ENCODE peak calls at places on chromosomes 12 and 14, in four cellular contexts. J is H1, Y is HepG2, R is SK-N-SH. E is an unnamed sample.

GRCh38 chr12:69405466-69405865 is 45.9 kb downstream of the YEATS4 start:
- DNase-seq in J (no peak), R (no peak), Y (peak; percentile 47), E (no peak)

GRCh38 chr12:109539508-109539907 is 33.8 kb downstream of the MMAB start:
- DNase-seq in R (no peak), J (no peak), Y (no peak), E (no peak)

GRCh38 chr12:12505544-12506501 is 56.8 kb downstream of the DUSP16 start:
- DNase-seq in R (peak; percentile 77), Y (peak; percentile 53), J (no peak), E (peak; percentile 94)

GRCh38 chr12:49644620-49644994 is 21.2 kb downstream of the PRPF40B start:
- DNase-seq in J (no peak), R (peak; percentile 91), Y (peak; percentile 49), E (peak; percentile 27)

GRCh38 chr14:33668066-33668465 is 282.8 kb downstream of the EGLN3 start:
- DNase-seq in J (no peak), Y (no peak), R (no peak), E (no peak)

GRCh38 chr14:50600849-50601248 is 40.9 kb downstream of the ATL1 start:
- DNase-seq in R (no peak), Y (peak; percentile 11), J (no peak), E (no peak)

GRCh38 chr14:105021656-105022275 is 883 bp upstream of the CDCA4 start:
- DNase-seq in R (peak; percentile 62), Y (peak; percentile 47), J (no peak), E (no peak)

GRCh38 chr12:46450279-46450748 is 77.7 kb upstream of the SLC38A2 start:
- DNase-seq in J (no peak), R (no peak), Y (no peak), E (no peak)

GRCh38 chr12:21602774-21603173 is 1.9 kb downstream of the GYS2 start:
- DNase-seq in Y (no peak), J (no peak), R (no peak), E (no peak)

GRCh38 chr12:124516850-124517249 is 50.6 kb downstream of the NCOR2 start:
- DNase-seq in J (no peak), R (no peak), Y (no peak), E (no peak)

GRCh38 chr14:78486081-78486480 is 315.9 kb downstream of the NRXN3 start:
- DNase-seq in J (peak; percentile 9), R (no peak), Y (no peak), E (no peak)

GRCh38 chr14:97486601-97487120 is 689.5 kb downstream of the VRK1 start:
- DNase-seq in J (no peak), Y (no peak), R (no peak), E (no peak)

GRCh38 chr14:76924363-76925151 is 98.3 kb downstream of the LRRC74A start:
- DNase-seq in Y (peak; percentile 36), J (peak; percentile 87), R (peak; percentile 85), E (no peak)

GRCh38 chr14:76446921-76447320 is 71.0 kb downstream of the ESRRB start:
- DNase-seq in R (no peak), Y (no peak), J (no peak), E (no peak)

GRCh38 chr14:39025810-39026627 is 77.0 kb downstream of the SEC23A start:
- DNase-seq in J (no peak), R (no peak), Y (peak; percentile 87), E (no peak)

GRCh38 chr12:26632746-26633145 is 200.2 kb downstream of the ITPR2 start:
- DNase-seq in R (no peak), J (no peak), Y (no peak), E (no peak)

GRCh38 chr12:97148941-97149559 is 242.0 kb downstream of the NEDD1 start:
- DNase-seq in Y (peak; percentile 56), J (peak; percentile 49), R (peak; percentile 62), E (no peak)

GRCh38 chr12:111942557-111942956 is 70.4 kb downstream of the TMEM116 start:
- DNase-seq in Y (no peak), J (no peak), R (no peak), E (no peak)

GRCh38 chr12:128754275-128754674 is 69.5 kb downstream of the SLC15A4 start:
- DNase-seq in J (no peak), Y (no peak), R (no peak), E (no peak)

GRCh38 chr14:76574416-76574815 is 186.9 kb upstream of the VASH1 start:
- DNase-seq in R (no peak), J (no peak), Y (no peak), E (no peak)

GRCh38 chr12:115023898-115024297 is 339.9 kb upstream of the TBX3 start:
- DNase-seq in R (no peak), J (no peak), Y (no peak), E (no peak)

GRCh38 chr14:85090681-85091080 is 439.3 kb upstream of the FLRT2 start:
- DNase-seq in R (no peak), Y (no peak), J (no peak), E (no peak)

GRCh38 chr14:25431211-25432076 is 381.5 kb upstream of the STXBP6 start:
- DNase-seq in Y (peak; percentile 53), R (peak; percentile 15), J (peak; percentile 15), E (no peak)

GRCh38 chr12:107032266-107032665 is 45.3 kb upstream of the MTERF2 start:
- DNase-seq in R (no peak), J (no peak), Y (no peak), E (no peak)

GRCh38 chr14:51668870-51669269 is 17.2 kb downstream of the FRMD6 start:
- DNase-seq in J (no peak), R (no peak), Y (no peak), E (no peak)

GRCh38 chr12:116090516-116090915 is 187.0 kb downstream of the MED13L start:
- DNase-seq in R (no peak), J (no peak), Y (no peak), E (no peak)

GRCh38 chr12:71636704-71637115 is 26.9 kb downstream of the ZFC3H1 start:
- DNase-seq in R (peak; percentile 53), Y (peak; percentile 70), J (no peak), E (peak; percentile 12)

GRCh38 chr12:52867636-52868035 is 18.8 kb upstream of the KRT78 start:
- DNase-seq in Y (no peak), J (no peak), R (no peak), E (no peak)

GRCh38 chr12:132323171-132324010 is 6.0 kb downstream of the GALNT9 start:
- DNase-seq in R (no peak), Y (no peak), J (no peak), E (no peak)

GRCh38 chr12:121802843-121803698 is 738 bp upstream of the SETD1B start:
- DNase-seq in J (peak; percentile 70), R (peak; percentile 88), Y (peak; percentile 93), E (peak; percentile 88)

GRCh38 chr12:121805171-121805687 is 1.4 kb downstream of the SETD1B start:
- DNase-seq in Y (no peak), J (no peak), R (peak; percentile 48), E (no peak)

GRCh38 chr12:121805800-121806555 is 2.2 kb downstream of the SETD1B start:
- DNase-seq in R (no peak), Y (no peak), J (no peak), E (no peak)

GRCh38 chr12:121803861-121804416 is at the start of gene SETD1B:
- DNase-seq in J (no peak), Y (no peak), R (peak; percentile 65), E (no peak)

DNA sequence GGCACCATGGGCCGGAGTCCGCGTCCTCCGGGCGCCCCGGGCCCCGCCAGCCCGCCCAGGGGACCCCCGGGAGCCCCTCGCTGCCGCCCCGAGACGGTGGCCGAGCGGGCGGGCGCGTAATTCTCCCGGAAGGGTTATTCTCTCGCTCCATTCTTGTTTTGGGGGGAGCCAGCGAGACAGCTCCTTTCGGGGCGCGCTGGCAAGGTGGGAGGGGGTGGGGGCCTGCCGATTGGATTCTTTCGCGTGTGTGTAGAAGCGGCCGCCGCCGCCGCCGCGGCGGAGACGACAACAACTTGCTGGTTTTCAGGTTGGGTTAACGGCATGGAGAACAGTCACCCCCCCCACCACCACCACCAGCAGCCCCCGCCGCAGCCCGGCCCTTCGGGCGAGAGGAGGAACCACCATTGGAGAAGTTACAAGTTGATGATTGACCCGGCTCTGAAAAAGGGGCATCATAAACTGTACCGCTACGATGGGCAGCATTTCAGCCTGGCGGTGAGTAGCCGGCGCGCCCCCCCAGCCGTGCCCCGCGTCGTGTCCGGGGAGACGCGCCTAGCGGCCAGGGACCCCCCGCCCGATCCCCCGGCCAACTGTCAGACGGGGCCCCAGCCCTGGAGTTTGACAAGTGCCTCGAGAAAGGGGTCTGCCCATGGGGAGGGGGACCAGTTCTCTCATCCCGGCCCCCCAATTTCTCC is 755 bp downstream of the SETD1B start:
- DNase-seq in R (peak; percentile 61), Y (peak; percentile 55), J (no peak), E (no peak)
- TF ChIP-seq TCF12 in R (no peak), Y (no peak), J (no peak), E (no peak)

GRCh38 chr14:40119765-40120164 is 687.5 kb upstream of the FBXO33 start:
- DNase-seq in J (no peak), R (no peak), Y (no peak), E (no peak)

GRCh38 chr14:40119321-40119720 is 687.1 kb upstream of the FBXO33 start:
- DNase-seq in Y (no peak), R (no peak), J (no peak), E (no peak)

GRCh38 chr14:40122978-40123648 is 690.9 kb upstream of the FBXO33 start:
- DNase-seq in Y (no peak), R (no peak), J (no peak), E (peak; percentile 20)

GRCh38 chr14:40129162-40129561 is 696.9 kb upstream of the FBXO33 start:
- DNase-seq in Y (no peak), R (no peak), J (no peak), E (no peak)

DNA sequence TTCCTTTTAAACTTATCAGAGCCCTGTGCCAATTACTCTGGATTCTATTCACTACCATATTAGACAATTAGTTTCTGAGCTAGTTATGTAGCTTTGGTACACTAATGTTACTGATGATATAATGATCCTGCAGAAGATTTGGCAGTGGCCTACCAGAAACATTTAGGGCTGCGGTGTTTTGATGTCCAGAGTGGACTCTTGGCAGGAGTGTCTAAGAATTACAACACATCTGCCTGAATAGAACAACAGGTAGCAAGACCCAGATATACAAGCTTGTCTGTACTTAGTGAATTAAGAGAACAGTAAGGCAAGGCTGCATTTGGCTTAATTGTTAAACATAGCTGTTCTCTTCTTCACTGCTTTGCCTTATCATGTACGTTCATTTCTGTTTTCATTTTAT is 691.6 kb upstream of the FBXO33 start:
- DNase-seq in Y (no peak), J (no peak), R (no peak), E (no peak)
- TF ChIP-seq TCF12 in Y (no peak), J (no peak), R (no peak), E (no peak)

DNA sequence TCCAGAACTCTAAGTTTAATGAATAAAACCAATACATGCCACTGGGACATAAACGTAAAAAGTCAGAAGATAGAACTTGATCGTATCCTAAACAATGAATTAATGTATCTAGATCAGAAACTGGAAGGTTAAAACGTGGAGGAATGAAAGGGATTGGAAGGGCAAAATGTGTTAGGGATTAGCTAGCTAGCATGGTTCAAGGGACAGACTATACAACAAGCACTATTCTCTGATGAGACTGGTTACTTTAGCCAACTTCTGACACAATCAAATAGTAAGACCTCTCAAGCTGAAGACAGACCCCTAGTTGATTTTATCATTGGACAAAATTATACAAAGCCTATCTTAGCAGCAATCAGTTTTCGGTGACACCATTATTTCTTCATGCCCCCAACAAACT is 18.7 kb upstream of the OXA1L start:
- DNase-seq in R (no peak), Y (no peak), J (no peak), E (no peak)
- TF ChIP-seq TCF12 in R (no peak), Y (no peak), J (no peak), E (no peak)

GRCh38 chr12:64237382-64237781 is 15.3 kb upstream of the KICS2 start:
- DNase-seq in R (no peak), Y (peak; percentile 19), J (no peak), E (no peak)

GRCh38 chr12:64232201-64232600 is 10.1 kb upstream of the KICS2 start:
- DNase-seq in R (no peak), Y (no peak), J (no peak), E (no peak)

GRCh38 chr12:64240781-64241180 is 18.7 kb upstream of the KICS2 start:
- DNase-seq in J (no peak), Y (peak; percentile 30), R (no peak), E (no peak)

GRCh38 chr12:64236549-64236948 is 14.5 kb upstream of the KICS2 start:
- DNase-seq in R (peak; percentile 7), J (no peak), Y (no peak), E (no peak)
- TF ChIP-seq TCF12 in R (no peak), J (no peak), Y (no peak), E (no peak)

E was measured in GM12878.